ENCODE peak calls at places on chromosomes 7 and 10, in seven cellular contexts. One of them, this sample, is unnamed.

GRCh38 chr7:96224682-96225081 is 97.2 kb downstream of the SLC25A13 start:
- DNase-seq in SHP77: no peak
- DNase-seq in kidney: no peak
- DNase-seq in AG20443: no peak
- DNase-seq in NCI-H1417: no peak
- DNase-seq in DMS 273 treated with DMSO at 0.1 percent for 48 hours: no peak
- DNase-seq in H4: no peak
- DNase-seq in this sample: peak

GRCh38 chr7:99386584-99387238 is 12.2 kb downstream of the ARPC1B start:
- DNase-seq in kidney: peak
- DNase-seq in DMS 273 treated with DMSO at 0.1 percent for 48 hours: no peak
- DNase-seq in AG20443: no peak
- DNase-seq in SHP77: peak
- DNase-seq in NCI-H1417: no peak
- DNase-seq in H4: no peak
- DNase-seq in this sample: no peak

GRCh38 chr7:117132385-117133120 is 179.3 kb downstream of the ST7 start:
- DNase-seq in H4: peak
- DNase-seq in AG20443: peak
- DNase-seq in NCI-H1417: no peak
- DNase-seq in DMS 273 treated with DMSO at 0.1 percent for 48 hours: no peak
- DNase-seq in SHP77: no peak
- DNase-seq in kidney: no peak
- DNase-seq in this sample: no peak

GRCh38 chr10:48231178-48231577 is 43.3 kb downstream of the FRMPD2 start:
- DNase-seq in kidney: no peak
- DNase-seq in AG20443: no peak
- DNase-seq in H4: no peak
- DNase-seq in NCI-H1417: no peak
- DNase-seq in DMS 273 treated with DMSO at 0.1 percent for 48 hours: no peak
- DNase-seq in SHP77: no peak
- DNase-seq in this sample: no peak

GRCh38 chr10:49177391-49178355 is 10.5 kb downstream of the TMEM273 start:
- DNase-seq in kidney: no peak
- DNase-seq in AG20443: peak
- DNase-seq in DMS 273 treated with DMSO at 0.1 percent for 48 hours: no peak
- DNase-seq in H4: peak
- DNase-seq in SHP77: no peak
- DNase-seq in NCI-H1417: no peak
- DNase-seq in this sample: peak

GRCh38 chr7:50212666-50213621 is 91.6 kb upstream of the IKZF1 start:
- DNase-seq in NCI-H1417: no peak
- DNase-seq in AG20443: no peak
- DNase-seq in SHP77: no peak
- DNase-seq in DMS 273 treated with DMSO at 0.1 percent for 48 hours: no peak
- DNase-seq in kidney: no peak
- DNase-seq in H4: no peak
- DNase-seq in this sample: no peak

GRCh38 chr7:19117081-19117869 is at the start of gene TWIST1:
- DNase-seq in kidney: peak
- DNase-seq in DMS 273 treated with DMSO at 0.1 percent for 48 hours: peak
- DNase-seq in NCI-H1417: peak
- DNase-seq in AG20443: peak
- DNase-seq in H4: peak
- DNase-seq in SHP77: peak
- DNase-seq in this sample: no peak

GRCh38 chr10:11337516-11337915 is 273.9 kb downstream of the USP6NL start:
- DNase-seq in kidney: no peak
- DNase-seq in SHP77: no peak
- DNase-seq in NCI-H1417: no peak
- DNase-seq in H4: no peak
- DNase-seq in AG20443: no peak
- DNase-seq in DMS 273 treated with DMSO at 0.1 percent for 48 hours: no peak
- DNase-seq in this sample: no peak

GRCh38 chr10:66827353-66827752 is 98.5 kb upstream of the LRRTM3 start:
- DNase-seq in kidney: no peak
- DNase-seq in AG20443: no peak
- DNase-seq in NCI-H1417: no peak
- DNase-seq in H4: peak
- DNase-seq in DMS 273 treated with DMSO at 0.1 percent for 48 hours: no peak
- DNase-seq in SHP77: no peak
- DNase-seq in this sample: no peak

GRCh38 chr7:146492017-146492416 is 375.4 kb downstream of the CNTNAP2 start:
- DNase-seq in DMS 273 treated with DMSO at 0.1 percent for 48 hours: no peak
- DNase-seq in SHP77: no peak
- DNase-seq in NCI-H1417: no peak
- DNase-seq in AG20443: no peak
- DNase-seq in kidney: no peak
- DNase-seq in H4: no peak
- DNase-seq in this sample: no peak

GRCh38 chr10:70376436-70377378 is 5.7 kb downstream of the LRRC20 start:
- DNase-seq in kidney: no peak
- DNase-seq in H4: peak
- DNase-seq in SHP77: no peak
- DNase-seq in NCI-H1417: no peak
- DNase-seq in AG20443: peak
- DNase-seq in DMS 273 treated with DMSO at 0.1 percent for 48 hours: no peak
- DNase-seq in this sample: no peak

GRCh38 chr10:59536576-59537014 is 173.1 kb downstream of the SLC16A9 start:
- DNase-seq in DMS 273 treated with DMSO at 0.1 percent for 48 hours: no peak
- DNase-seq in NCI-H1417: peak
- DNase-seq in H4: peak
- DNase-seq in kidney: peak
- DNase-seq in AG20443: peak
- DNase-seq in SHP77: no peak
- DNase-seq in this sample: no peak

This sample was measured in K562.